ENCODE peak calls at places on chromosomes 5 and 9, in four cellular contexts. One of them, this sample, is unnamed. For H3K9me3 and H3K4me1, the result is how much of the 10 kb centered on the place peaks cover.

GRCh38 chr9:76646249-76646648 is 118.0 kb upstream of the PCA3 start:
- DNase-seq in heart right ventricle: no peak
- DNase-seq in heart left ventricle: no peak
- DNase-seq in pancreas: no peak
- DNase-seq in this sample: peak

GRCh38 chr5:145715412-145715811 is 119.7 kb downstream of the PRELID2 start:
- DNase-seq in heart right ventricle: no peak
- DNase-seq in heart left ventricle: no peak
- DNase-seq in pancreas: no peak
- DNase-seq in this sample: no peak

GRCh38 chr5:136686192-136686872 is 321.0 kb upstream of the TRPC7 start:
- DNase-seq in heart right ventricle: no peak
- DNase-seq in heart left ventricle: no peak
- DNase-seq in pancreas: no peak
- DNase-seq in this sample: no peak

GRCh38 chr5:57291903-57292302 is 118.0 kb downstream of the GPBP1 start:
- DNase-seq in heart right ventricle: no peak
- DNase-seq in heart left ventricle: no peak
- DNase-seq in pancreas: no peak
- DNase-seq in this sample: no peak

GRCh38 chr5:92556747-92557146 is 1024.3 kb downstream of the NR2F1-AS1 start:
- DNase-seq in heart right ventricle: no peak
- DNase-seq in heart left ventricle: no peak
- DNase-seq in pancreas: no peak
- DNase-seq in this sample: no peak

GRCh38 chr9:81317223-81317622 is 372.1 kb downstream of the TLE1 start:
- DNase-seq in heart right ventricle: no peak
- DNase-seq in heart left ventricle: no peak
- DNase-seq in pancreas: no peak
- DNase-seq in this sample: no peak

GRCh38 chr9:135388530-135388929 is 91.1 kb upstream of the PPP1R26 start:
- DNase-seq in heart right ventricle: no peak
- DNase-seq in heart left ventricle: no peak
- DNase-seq in pancreas: no peak
- DNase-seq in this sample: no peak

GRCh38 chr9:137674307-137675305 is 55.8 kb downstream of the EHMT1 start:
- DNase-seq in heart right ventricle: no peak
- DNase-seq in heart left ventricle: no peak
- DNase-seq in pancreas: no peak
- DNase-seq in this sample: peak

GRCh38 chr9:133031496-133031911 is 707 bp downstream of the GTF3C5 start:
- DNase-seq in heart right ventricle: no peak
- DNase-seq in heart left ventricle: no peak
- DNase-seq in pancreas: no peak
- DNase-seq in this sample: no peak

GRCh38 chr9:9170735-9171134 is 1371.2 kb upstream of the DMAC1 start:
- DNase-seq in heart right ventricle: no peak
- DNase-seq in heart left ventricle: no peak
- DNase-seq in pancreas: no peak
- DNase-seq in this sample: no peak

GRCh38 chr5:173741729-173742431 is 125.4 kb upstream of the BOD1 start:
- DNase-seq in heart right ventricle: no peak
- DNase-seq in heart left ventricle: no peak
- DNase-seq in pancreas: no peak
- DNase-seq in this sample: peak

GRCh38 chr9:137438591-137439157 is 2.5 kb downstream of the ENTPD8 start:
- DNase-seq in heart right ventricle: no peak
- DNase-seq in heart left ventricle: no peak
- DNase-seq in pancreas: no peak
- DNase-seq in this sample: no peak

GRCh38 chr5:56616454-56617160 is 198.7 kb upstream of the MAP3K1 start:
- DNase-seq in heart right ventricle: no peak
- DNase-seq in heart left ventricle: no peak
- DNase-seq in pancreas: no peak
- DNase-seq in this sample: no peak

GRCh38 chr9:132794730-132795380 is 83.2 kb downstream of the AK8 start:
- DNase-seq in heart right ventricle: no peak
- DNase-seq in heart left ventricle: no peak
- DNase-seq in pancreas: no peak
- DNase-seq in this sample: no peak

GRCh38 chr5:38576442-38576841 is 20.0 kb upstream of the LIFR start:
- DNase-seq in heart right ventricle: no peak
- DNase-seq in heart left ventricle: peak
- DNase-seq in pancreas: no peak
- DNase-seq in this sample: no peak

GRCh38 chr9:125255781-125256391 is 5.7 kb upstream of the GAPVD1 start:
- DNase-seq in heart right ventricle: no peak
- DNase-seq in heart left ventricle: no peak
- DNase-seq in pancreas: no peak
- DNase-seq in this sample: no peak

GRCh38 chr9:134710271-134710540 is 68.6 kb downstream of the COL5A1 start:
- DNase-seq in heart right ventricle: no peak
- DNase-seq in heart left ventricle: no peak
- DNase-seq in pancreas: no peak
- DNase-seq in this sample: no peak

GRCh38 chr5:168813179-168813968 is 234.2 kb upstream of the PANK3 start:
- DNase-seq in heart right ventricle: no peak
- DNase-seq in heart left ventricle: peak
- DNase-seq in pancreas: no peak
- DNase-seq in this sample: no peak

GRCh38 chr9:28031521-28032177 is 458.4 kb upstream of the C9orf72 start:
- DNase-seq in heart right ventricle: no peak
- DNase-seq in heart left ventricle: no peak
- DNase-seq in pancreas: no peak
- DNase-seq in this sample: no peak

GRCh38 chr5:172311605-172312004 is 28.0 kb upstream of the UBTD2 start:
- DNase-seq in heart right ventricle: no peak
- DNase-seq in heart left ventricle: no peak
- DNase-seq in pancreas: no peak
- DNase-seq in this sample: no peak

GRCh38 chr9:78030553-78031270 is 899 bp downstream of the GNAQ start:
- DNase-seq in heart right ventricle: peak
- DNase-seq in heart left ventricle: peak
- DNase-seq in pancreas: peak
- DNase-seq in this sample: peak

DNA sequence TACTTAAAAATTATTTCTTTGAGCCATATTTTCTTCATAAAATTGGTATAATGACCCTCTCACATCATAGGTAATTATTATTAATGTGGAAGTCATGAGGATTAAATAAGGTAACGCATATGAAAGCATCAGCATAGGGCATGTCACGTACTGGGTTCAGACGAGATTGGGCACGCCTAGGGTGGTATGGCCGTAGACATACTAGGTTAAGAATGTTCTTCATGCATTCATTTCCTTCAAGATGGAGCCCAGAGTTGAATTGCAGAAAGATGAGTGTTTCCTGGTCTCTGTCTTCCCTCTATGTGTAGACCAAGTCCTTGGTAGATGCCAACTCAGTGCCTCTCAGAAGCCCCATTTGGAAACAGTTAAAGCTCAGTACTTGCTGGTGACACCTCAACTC is 174.1 kb upstream of the CLINT1 start:
- DNase-seq in heart right ventricle: no peak
- DNase-seq in heart left ventricle: no peak
- DNase-seq in pancreas: no peak
- DNase-seq in this sample: no peak
- H3K9me3 ChIP-seq in heart right ventricle: under half
- H3K9me3 ChIP-seq in heart left ventricle: under half
- H3K9me3 ChIP-seq in pancreas: under half
- H3K9me3 ChIP-seq in this sample: under half

DNA sequence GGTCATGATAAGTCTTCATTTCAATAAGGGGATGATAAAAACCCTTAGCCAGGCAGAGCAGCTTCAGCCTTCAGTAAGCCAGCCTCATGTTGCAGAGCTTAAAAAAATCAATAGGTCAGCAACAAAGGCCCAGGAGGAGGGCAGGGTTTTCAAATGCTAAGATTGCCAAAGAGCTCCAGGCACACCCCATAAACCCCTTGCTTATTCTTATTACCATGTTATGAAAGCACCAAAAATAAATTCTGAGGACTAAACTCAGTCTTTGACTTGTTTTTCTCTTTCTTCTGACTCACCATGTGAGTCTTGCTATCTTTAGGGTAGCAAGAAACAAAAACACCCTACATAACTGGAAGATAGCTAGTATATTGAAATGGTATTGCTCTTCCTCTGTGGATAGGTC is 317.1 kb downstream of the KCTD16 start:
- DNase-seq in heart right ventricle: no peak
- DNase-seq in heart left ventricle: no peak
- DNase-seq in pancreas: no peak
- DNase-seq in this sample: no peak
- H3K27ac ChIP-seq in heart right ventricle: no peak
- H3K27ac ChIP-seq in heart left ventricle: no peak
- H3K27ac ChIP-seq in pancreas: no peak
- H3K27ac ChIP-seq in this sample: no peak

GRCh38 chr5:73655521-73656160 is 29.6 kb downstream of the ARHGEF28 start:
- DNase-seq in heart right ventricle: no peak
- DNase-seq in heart left ventricle: peak
- DNase-seq in pancreas: no peak
- DNase-seq in this sample: no peak
- H3K4me1 ChIP-seq in heart right ventricle: under half
- H3K4me1 ChIP-seq in heart left ventricle: under half
- H3K4me1 ChIP-seq in pancreas: under half
- H3K4me1 ChIP-seq in this sample: under half

GRCh38 chr5:51944500-51945125 is 561.4 kb downstream of the ISL1 start:
- DNase-seq in heart right ventricle: no peak
- DNase-seq in heart left ventricle: no peak
- DNase-seq in pancreas: no peak
- DNase-seq in this sample: no peak
- H3K9me3 ChIP-seq in heart right ventricle: under half
- H3K9me3 ChIP-seq in heart left ventricle: under half
- H3K9me3 ChIP-seq in pancreas: under half
- H3K9me3 ChIP-seq in this sample: under half